ENCODE peak calls at places on chromosomes 5 and 9, in eight cellular contexts. M is GM13976, S is brain microvascular endothelial cell, F is esophagus squamous epithelium, E is left ventricle myocardium inferior, I is uterus, U is heart right ventricle, K is astrocyte of the spinal cord. P is an unnamed sample.

GRCh38 chr5:137743031-137743640 is 7.2 kb upstream of the KLHL3 start:
- DNase-seq in M (peak), E (no peak), I (peak), K (peak), S (peak), F (no peak), U (no peak), P (peak)

GRCh38 chr5:140011297-140011802 is 31.7 kb downstream of the NRG2 start:
- DNase-seq in E (peak), K (no peak), M (peak), F (no peak), U (peak), I (no peak), S (peak), P (peak)

GRCh38 chr9:83312543-83312942 is 225.7 kb downstream of the FRMD3 start:
- DNase-seq in I (no peak), E (no peak), F (no peak), K (no peak), U (no peak), M (no peak), S (no peak), P (no peak)

GRCh38 chr9:131410051-131410491 is 16.2 kb downstream of the PRRC2B start:
- DNase-seq in F (no peak), S (no peak), I (no peak), E (no peak), K (peak), M (no peak), U (no peak), P (no peak)

GRCh38 chr5:16736158-16736994 is 119.6 kb upstream of the RETREG1 start:
- DNase-seq in I (no peak), S (peak), E (no peak), U (no peak), M (no peak), F (no peak), K (peak), P (no peak)

GRCh38 chr9:3746296-3747275 is 220.8 kb upstream of the RFX3 start:
- DNase-seq in K (peak), I (no peak), M (no peak), S (peak), E (no peak), F (no peak), U (no peak), P (no peak)

GRCh38 chr5:35777358-35778087 is 79.2 kb upstream of the IL7R start:
- DNase-seq in I (peak), S (peak), U (no peak), K (peak), F (no peak), M (peak), E (no peak), P (peak)

GRCh38 chr5:168076561-168076991 is 214.9 kb upstream of the WWC1 start:
- DNase-seq in E (peak), U (peak), M (no peak), F (no peak), I (no peak), S (peak), K (peak), P (no peak)

GRCh38 chr9:121929893-121930875 is 162.9 kb downstream of the TTLL11 start:
- DNase-seq in M (no peak), E (no peak), S (no peak), K (no peak), I (no peak), U (no peak), F (no peak), P (no peak)

GRCh38 chr5:101997235-101997634 is 298.8 kb downstream of the SLCO4C1 start:
- DNase-seq in E (no peak), M (no peak), K (no peak), F (no peak), I (no peak), U (no peak), S (no peak), P (no peak)

GRCh38 chr9:12719431-12719830 is 26.2 kb downstream of the TYRP1 start:
- DNase-seq in M (no peak), I (no peak), S (no peak), U (no peak), E (no peak), K (peak), F (no peak), P (no peak)

GRCh38 chr5:472076-472655 is 29.2 kb downstream of the EXOC3 start:
- DNase-seq in K (no peak), F (no peak), M (no peak), E (peak), S (no peak), U (peak), I (no peak), P (no peak)

GRCh38 chr5:146001544-146002185 is 65.3 kb downstream of the SH3RF2 start:
- DNase-seq in S (no peak), M (no peak), U (no peak), F (no peak), I (no peak), E (no peak), K (no peak), P (no peak)

GRCh38 chr9:130746434-130747212 is 53.0 kb downstream of the EXOSC2 start:
- DNase-seq in I (no peak), S (no peak), U (no peak), F (no peak), E (no peak), K (no peak), M (no peak), P (no peak)

GRCh38 chr9:113409883-113410206 is 630 bp downstream of the POLE3 start:
- DNase-seq in F (no peak), E (no peak), M (no peak), S (no peak), I (no peak), K (no peak), U (no peak), P (no peak)

GRCh38 chr5:159826351-159827222 is 89.7 kb upstream of the ADRA1B start:
- DNase-seq in K (peak), U (no peak), F (no peak), M (peak), I (no peak), S (peak), E (no peak), P (peak)

GRCh38 chr5:65738305-65738704 is 16.3 kb downstream of the NLN start:
- DNase-seq in S (no peak), K (no peak), U (no peak), I (no peak), M (no peak), E (no peak), F (no peak), P (no peak)

GRCh38 chr9:99012957-99013512 is 69.3 kb downstream of the COL15A1 start:
- DNase-seq in S (no peak), U (no peak), F (no peak), M (no peak), I (no peak), E (no peak), K (no peak), P (no peak)

GRCh38 chr5:36414869-36415282 is 113.2 kb upstream of the RANBP3L start:
- DNase-seq in M (no peak), E (no peak), U (no peak), S (no peak), K (peak), F (no peak), I (no peak), P (no peak)

GRCh38 chr5:116437922-116438578 is 136.6 kb downstream of the SEMA6A start:
- DNase-seq in E (no peak), I (no peak), S (no peak), F (no peak), K (no peak), U (no peak), M (no peak), P (no peak)

GRCh38 chr9:19988281-19988680 is 199.4 kb upstream of the SLC24A2 start:
- DNase-seq in M (no peak), S (no peak), U (no peak), F (no peak), K (no peak), I (no peak), E (no peak), P (no peak)

GRCh38 chr5:37905230-37905629 is 65.4 kb upstream of the GDNF start:
- DNase-seq in I (no peak), S (no peak), U (no peak), K (no peak), F (no peak), E (no peak), M (no peak), P (no peak)

GRCh38 chr5:55629790-55630189 is 82.3 kb downstream of the SLC38A9 start:
- DNase-seq in E (no peak), K (no peak), S (no peak), I (no peak), U (no peak), F (no peak), M (no peak), P (no peak)

GRCh38 chr5:163354685-163355084 is 82.7 kb upstream of the CCNG1 start:
- DNase-seq in M (peak), K (no peak), I (no peak), E (no peak), S (no peak), F (no peak), U (no peak), P (peak)

GRCh38 chr5:134257176-134257575 is 31.3 kb upstream of the PPP2CA start:
- DNase-seq in E (no peak), I (no peak), F (no peak), M (no peak), K (no peak), U (no peak), S (no peak), P (no peak)

GRCh38 chr9:121921444-121921843 is 171.7 kb downstream of the TTLL11 start:
- DNase-seq in U (no peak), M (no peak), F (no peak), S (no peak), K (no peak), I (no peak), E (no peak), P (no peak)

GRCh38 chr9:93595461-93595860 is 19.1 kb downstream of the PHF2 start:
- DNase-seq in M (no peak), E (no peak), K (no peak), U (no peak), I (no peak), S (no peak), F (no peak), P (no peak)

GRCh38 chr5:31641059-31641458 is 2.1 kb downstream of the PDZD2 start:
- DNase-seq in K (no peak), I (no peak), E (no peak), S (no peak), U (no peak), F (no peak), M (no peak), P (no peak)

GRCh38 chr5:14739538-14739937 is 75.0 kb downstream of the OTULIN start:
- DNase-seq in F (no peak), U (no peak), I (no peak), M (no peak), E (no peak), S (peak), K (peak), P (no peak)

GRCh38 chr5:14738050-14738449 is 73.5 kb downstream of the OTULIN start:
- DNase-seq in S (no peak), I (no peak), M (no peak), U (no peak), K (no peak), F (no peak), E (no peak), P (no peak)

GRCh38 chr5:14741721-14742426 is 77.4 kb downstream of the OTULIN start:
- DNase-seq in K (no peak), U (no peak), I (no peak), M (no peak), E (no peak), S (no peak), F (no peak), P (no peak)

GRCh38 chr5:14741131-14741530 is 76.6 kb downstream of the OTULIN start:
- DNase-seq in U (no peak), S (no peak), F (no peak), K (no peak), M (no peak), I (no peak), E (no peak), P (no peak)

DNA sequence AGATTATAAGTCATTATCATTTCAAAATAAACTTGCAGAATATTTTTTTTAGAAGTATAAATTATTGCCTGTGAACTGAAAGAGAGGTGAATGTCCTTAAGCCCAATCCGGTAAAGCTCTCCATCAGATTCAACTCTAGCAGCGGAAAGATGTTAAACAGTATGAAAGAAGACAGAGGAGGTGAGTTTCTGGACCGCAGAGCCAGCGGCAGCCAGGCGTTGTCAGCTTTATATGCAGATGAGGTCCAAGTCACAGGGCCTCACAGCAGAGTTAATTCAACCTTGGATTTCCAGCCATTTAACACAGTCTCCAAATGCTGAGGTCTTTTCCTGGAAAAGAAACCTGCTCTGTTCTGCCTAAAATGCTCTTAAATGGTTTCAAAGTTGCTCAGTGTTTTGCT is 75.4 kb downstream of the OTULIN start:
- DNase-seq in M (no peak), I (no peak), K (no peak), E (no peak), F (no peak), S (no peak), U (no peak), P (no peak)
- TF ChIP-seq CTCF in M (no peak), I (no peak), K (no peak), E (no peak), F (no peak), S (no peak), U (no peak), P (no peak)

GRCh38 chr5:141944086-141944485 is 13.9 kb downstream of the PCDH12 start:
- DNase-seq in F (no peak), I (no peak), U (no peak), E (no peak), M (no peak), S (no peak), K (no peak), P (no peak)

GRCh38 chr5:141941779-141942178 is 16.2 kb downstream of the PCDH12 start:
- DNase-seq in S (no peak), M (no peak), I (no peak), U (no peak), K (no peak), F (no peak), E (no peak), P (no peak)

GRCh38 chr5:141941307-141941706 is 16.7 kb downstream of the PCDH12 start:
- DNase-seq in F (no peak), K (no peak), M (no peak), E (no peak), I (no peak), U (no peak), S (peak), P (no peak)

GRCh38 chr5:141942185-141942857 is 15.7 kb downstream of the PCDH12 start:
- DNase-seq in M (no peak), K (no peak), U (no peak), F (no peak), E (no peak), I (no peak), S (no peak), P (no peak)

DNA sequence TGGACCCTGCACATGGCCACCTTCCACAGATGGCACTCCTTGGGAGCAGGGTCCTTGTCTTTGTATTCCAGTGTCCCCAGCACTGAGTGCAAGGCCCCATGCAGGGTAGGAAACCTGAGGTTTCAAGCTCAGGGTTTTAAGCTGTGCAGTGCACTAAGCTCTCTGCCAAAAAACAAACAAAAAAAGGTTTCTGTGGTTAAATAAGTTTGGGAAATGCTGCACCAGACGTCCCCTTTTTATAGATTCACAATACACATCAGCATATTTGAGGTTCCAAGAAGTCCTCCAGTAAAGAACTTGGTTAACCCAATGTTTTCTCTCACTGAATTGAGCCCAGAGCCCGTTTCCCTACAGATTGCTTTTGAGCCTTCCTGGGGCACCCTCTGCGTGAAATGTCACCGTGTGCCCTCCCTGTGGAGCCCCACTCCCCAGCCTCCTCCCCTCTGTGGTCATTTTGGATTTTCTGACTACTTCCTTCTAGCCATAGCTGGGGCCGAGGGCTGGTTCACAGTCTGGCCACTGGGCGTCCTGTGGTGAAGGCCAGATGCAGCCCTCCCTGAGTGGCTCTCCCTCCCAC is 17.1 kb downstream of the DELE1 start:
- DNase-seq in K (peak), E (no peak), F (no peak), I (no peak), S (peak), M (no peak), U (no peak), P (no peak)
- TF ChIP-seq CTCF in K (no peak), E (peak), F (no peak), I (no peak), S (peak), M (no peak), U (no peak), P (no peak)

DNA sequence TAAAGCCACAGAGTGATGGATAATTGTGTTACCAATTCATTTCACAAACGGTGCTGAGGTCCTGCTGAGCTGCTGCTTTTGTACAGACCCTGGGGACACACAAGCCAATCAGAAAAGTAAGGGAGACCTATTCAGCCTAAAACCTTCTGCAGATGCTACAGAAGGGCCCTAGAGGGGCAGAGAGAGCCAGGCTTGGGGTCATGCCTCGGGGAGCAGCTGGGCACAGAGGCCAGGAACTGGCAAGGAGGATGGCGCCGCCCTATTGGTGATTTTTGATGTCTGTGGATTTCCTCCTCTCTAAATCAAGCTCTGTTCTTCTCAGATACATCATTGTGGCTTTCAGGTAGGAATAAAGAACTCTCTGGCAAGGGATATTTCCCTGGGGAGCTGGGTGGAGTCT is 181.9 kb downstream of the ZNF462 start:
- DNase-seq in I (no peak), F (no peak), U (no peak), E (no peak), S (no peak), M (no peak), K (no peak), P (no peak)
- TF ChIP-seq CTCF in I (no peak), F (no peak), U (no peak), E (no peak), S (peak), M (peak), K (peak), P (peak)

GRCh38 chr9:137078701-137079400 is 1.5 kb downstream of the UAP1L1 start:
- DNase-seq in E (no peak), S (no peak), M (no peak), K (no peak), U (no peak), F (no peak), I (no peak), P (no peak)
- TF ChIP-seq CTCF in E (no peak), S (no peak), M (no peak), K (no peak), U (no peak), F (no peak), I (no peak), P (no peak)

GRCh38 chr9:91053824-91054223 is 252.2 kb downstream of the SYK start:
- DNase-seq in U (no peak), I (no peak), K (no peak), F (no peak), E (no peak), S (no peak), M (no peak), P (no peak)
- TF ChIP-seq CTCF in U (no peak), I (no peak), K (no peak), F (no peak), E (no peak), S (no peak), M (no peak), P (no peak)

P was measured in GM10248.